ENCODE peak calls at places on chromosomes 7 and 10, in six cellular contexts. X is HCT116, G is neural progenitor cell, W is mammary epithelial cell, F is neuronal stem cell, I is endothelial cell of umbilical vein. Z is an unnamed sample.

GRCh38 chr10:122931088-122931958 is 20.9 kb downstream of the FAM24A start:
- DNase-seq in G (no peak), F (no peak), W (no peak), I (no peak), X (no peak), Z (no peak)

GRCh38 chr7:121109145-121109544 is 120.6 kb downstream of the CPED1 start:
- DNase-seq in X (no peak), F (peak), W (no peak), G (peak), I (no peak), Z (no peak)

GRCh38 chr7:69635572-69636190 is 37.4 kb downstream of the AUTS2 start:
- DNase-seq in F (no peak), W (no peak), I (no peak), G (no peak), X (no peak), Z (no peak)

GRCh38 chr10:125102216-125102615 is 58.1 kb downstream of the CTBP2 start:
- DNase-seq in W (peak), F (no peak), G (no peak), I (no peak), X (no peak), Z (no peak)

GRCh38 chr10:102119417-102120141 is 589 bp downstream of the LDB1 start:
- DNase-seq in F (peak), W (peak), X (peak), I (peak), G (peak), Z (peak)

GRCh38 chr10:96638696-96639095 is 51.9 kb upstream of the TM9SF3 start:
- DNase-seq in X (no peak), W (peak), I (no peak), G (no peak), F (no peak), Z (no peak)

GRCh38 chr7:2639994-2640830 is 8.4 kb downstream of the TTYH3 start:
- DNase-seq in W (peak), F (no peak), I (no peak), G (no peak), X (no peak), Z (no peak)

GRCh38 chr10:33129181-33129928 is 171.3 kb upstream of the ITGB1 start:
- DNase-seq in X (no peak), F (no peak), I (no peak), G (no peak), W (peak), Z (no peak)

GRCh38 chr7:123538189-123538714 is 3.9 kb upstream of the IQUB start:
- DNase-seq in W (peak), X (peak), F (no peak), I (peak), G (no peak), Z (no peak)

GRCh38 chr10:124220547-124220946 is 127.1 kb upstream of the CHST15 start:
- DNase-seq in W (no peak), G (no peak), I (no peak), X (no peak), F (no peak), Z (peak)

GRCh38 chr7:45482451-45482850 is 91.7 kb upstream of the ADCY1 start:
- DNase-seq in W (no peak), X (no peak), I (no peak), F (no peak), G (no peak), Z (no peak)

GRCh38 chr7:45479781-45480180 is 94.4 kb upstream of the ADCY1 start:
- DNase-seq in G (no peak), W (no peak), X (no peak), I (no peak), F (no peak), Z (no peak)

DNA sequence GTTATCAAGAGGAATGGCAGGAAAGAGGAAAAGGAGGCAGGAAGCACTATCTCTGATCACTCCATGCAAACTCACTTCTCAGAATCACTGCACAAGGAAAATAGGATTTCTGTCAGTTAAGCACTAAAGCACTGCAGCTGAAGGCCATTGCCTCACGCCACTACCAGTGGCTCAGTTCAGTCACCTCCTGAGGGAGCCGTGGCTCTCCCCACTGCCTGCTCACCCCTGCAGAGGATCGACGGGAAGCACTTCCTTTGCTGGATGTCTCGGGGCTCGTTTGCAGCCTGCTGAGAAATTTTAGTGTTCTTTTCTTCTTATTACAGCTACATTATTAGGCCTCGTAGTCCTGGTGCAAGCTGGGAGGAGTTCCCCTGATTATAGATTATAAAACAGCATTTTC is 90.1 kb upstream of the ADCY1 start:
- DNase-seq in W (no peak), F (no peak), G (no peak), I (no peak), X (no peak), Z (no peak)
- H2AFZ ChIP-seq in W (peak), F (peak), G (peak), I (no peak), X (no peak), Z (no peak)

DNA sequence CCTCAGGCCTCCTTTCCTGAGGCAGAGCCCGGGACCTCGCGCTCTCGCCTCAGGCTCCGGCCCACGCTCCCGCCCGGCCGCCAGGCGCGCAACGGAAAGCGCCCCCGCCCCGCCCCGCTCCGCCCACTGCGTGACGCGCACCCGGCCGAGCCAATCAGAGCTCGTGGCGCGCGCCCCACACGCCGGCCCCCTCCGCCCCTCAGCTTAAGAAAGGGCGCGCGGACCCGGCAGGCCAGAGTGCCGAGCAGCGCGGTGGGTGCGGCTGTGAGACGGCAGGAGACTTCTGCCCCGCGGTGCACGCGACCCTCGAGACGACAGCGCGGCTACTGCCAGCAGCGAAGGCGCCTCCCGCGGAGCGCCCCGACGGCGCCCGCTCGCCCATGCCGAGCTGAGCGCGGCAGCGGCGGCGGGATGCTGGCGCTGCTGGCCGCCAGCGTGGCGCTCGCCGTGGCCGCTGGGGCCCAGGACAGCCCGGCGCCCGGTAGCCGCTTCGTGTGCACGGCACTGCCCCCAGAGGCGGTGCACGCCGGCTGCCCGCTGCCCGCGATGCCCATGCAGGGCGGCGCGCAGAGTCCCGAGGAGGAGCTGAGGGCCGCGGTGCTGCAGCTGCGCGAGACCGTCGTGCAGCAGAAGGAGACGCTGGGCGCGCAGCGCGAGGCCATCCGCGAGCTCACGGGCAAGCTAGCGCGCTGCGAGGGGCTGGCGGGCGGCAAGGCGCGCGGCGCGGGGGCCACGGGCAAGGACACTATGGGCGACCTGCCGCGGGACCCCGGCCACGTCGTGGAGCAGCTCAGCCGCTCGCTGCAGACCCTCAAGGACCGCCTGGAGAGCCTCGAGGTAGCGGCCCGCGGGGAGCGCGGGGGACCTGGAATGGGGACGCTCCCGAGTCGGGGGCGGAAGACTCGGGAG is at the start of gene NPTX2:
- DNase-seq in G (peak), F (peak), I (no peak), W (peak), X (no peak), Z (no peak)
- H2AFZ ChIP-seq in G (peak), F (peak), I (no peak), W (no peak), X (no peak), Z (no peak)

GRCh38 chr10:44832595-44833390 is 78.3 kb upstream of the TMEM72 start:
- DNase-seq in X (no peak), I (no peak), W (no peak), F (no peak), G (no peak), Z (no peak)
- H2AFZ ChIP-seq in X (no peak), I (no peak), W (no peak), F (no peak), G (no peak), Z (no peak)

GRCh38 chr7:16982640-16983103 is 100.9 kb upstream of the AGR3 start:
- DNase-seq in X (peak), I (peak), G (peak), F (peak), W (peak), Z (peak)
- H2AFZ ChIP-seq in X (peak), I (peak), G (no peak), F (no peak), W (no peak), Z (no peak)

GRCh38 chr7:146366938-146367337 is 250.3 kb downstream of the CNTNAP2 start:
- DNase-seq in X (no peak), I (no peak), W (peak), G (no peak), F (no peak), Z (no peak)
- H2AFZ ChIP-seq in X (no peak), I (no peak), W (no peak), G (no peak), F (no peak), Z (no peak)

GRCh38 chr7:55554055-55554454 is 18.2 kb downstream of the VOPP1 start:
- DNase-seq in X (no peak), I (peak), G (no peak), W (no peak), F (no peak), Z (no peak)

GRCh38 chr7:55550010-55550409 is 22.3 kb downstream of the VOPP1 start:
- DNase-seq in G (no peak), W (no peak), X (peak), I (peak), F (no peak), Z (peak)

GRCh38 chr7:55553087-55553345 is 19.3 kb downstream of the VOPP1 start:
- DNase-seq in I (no peak), W (no peak), X (no peak), F (no peak), G (no peak), Z (no peak)

GRCh38 chr7:55550838-55551537 is 21.3 kb downstream of the VOPP1 start:
- DNase-seq in I (no peak), W (no peak), F (no peak), G (no peak), X (no peak), Z (no peak)

GRCh38 chr7:55552320-55553086 is 19.8 kb downstream of the VOPP1 start:
- DNase-seq in G (no peak), I (peak), F (no peak), W (no peak), X (no peak), Z (peak)
- H2AFZ ChIP-seq in G (no peak), I (no peak), F (no peak), W (no peak), X (no peak), Z (no peak)

DNA sequence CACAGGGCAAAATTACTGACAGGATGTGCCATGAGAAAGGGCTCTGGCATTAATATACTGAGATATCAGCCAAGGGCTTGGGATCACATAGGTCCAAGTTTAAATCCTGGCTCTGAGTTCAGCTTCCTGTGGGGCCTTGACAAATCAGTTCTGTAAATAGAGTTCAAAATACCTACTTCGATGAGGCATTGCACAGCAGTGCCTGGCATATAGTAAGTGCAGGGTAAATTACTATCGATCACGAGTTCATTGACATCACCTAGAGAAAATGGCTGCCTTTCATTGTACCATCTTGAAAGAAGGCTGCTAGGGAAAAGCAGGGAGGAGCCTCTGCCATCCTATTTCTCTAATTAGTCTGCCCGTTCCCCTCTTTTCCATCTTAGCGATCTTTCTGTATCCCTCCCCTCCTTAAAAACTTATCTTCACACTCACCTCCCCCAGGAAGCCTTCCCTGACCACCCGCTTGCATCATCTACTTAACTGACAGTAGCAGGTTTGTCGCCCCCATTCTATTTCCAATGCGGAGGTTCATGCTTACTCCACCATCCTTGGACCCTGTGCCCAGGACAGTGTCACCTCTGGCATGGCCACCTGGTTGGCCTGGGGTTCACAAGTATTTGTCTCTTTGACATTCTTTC is 124.5 kb downstream of the C10orf105 start:
- DNase-seq in X (no peak), G (no peak), I (no peak), F (no peak), W (no peak), Z (no peak)
- H2AFZ ChIP-seq in X (no peak), G (no peak), I (no peak), F (no peak), W (no peak), Z (no peak)

GRCh38 chr7:43201912-43202311 is 89.5 kb downstream of the HECW1 start:
- DNase-seq in G (no peak), F (no peak), W (peak), I (no peak), X (no peak), Z (no peak)

GRCh38 chr7:43199761-43200160 is 87.3 kb downstream of the HECW1 start:
- DNase-seq in I (peak), X (no peak), G (no peak), W (no peak), F (no peak), Z (no peak)

GRCh38 chr7:43208189-43208588 is 95.7 kb downstream of the HECW1 start:
- DNase-seq in W (no peak), I (no peak), F (no peak), G (no peak), X (no peak), Z (no peak)

GRCh38 chr7:43204081-43204480 is 91.6 kb downstream of the HECW1 start:
- DNase-seq in I (no peak), X (no peak), W (no peak), F (no peak), G (no peak), Z (no peak)

DNA sequence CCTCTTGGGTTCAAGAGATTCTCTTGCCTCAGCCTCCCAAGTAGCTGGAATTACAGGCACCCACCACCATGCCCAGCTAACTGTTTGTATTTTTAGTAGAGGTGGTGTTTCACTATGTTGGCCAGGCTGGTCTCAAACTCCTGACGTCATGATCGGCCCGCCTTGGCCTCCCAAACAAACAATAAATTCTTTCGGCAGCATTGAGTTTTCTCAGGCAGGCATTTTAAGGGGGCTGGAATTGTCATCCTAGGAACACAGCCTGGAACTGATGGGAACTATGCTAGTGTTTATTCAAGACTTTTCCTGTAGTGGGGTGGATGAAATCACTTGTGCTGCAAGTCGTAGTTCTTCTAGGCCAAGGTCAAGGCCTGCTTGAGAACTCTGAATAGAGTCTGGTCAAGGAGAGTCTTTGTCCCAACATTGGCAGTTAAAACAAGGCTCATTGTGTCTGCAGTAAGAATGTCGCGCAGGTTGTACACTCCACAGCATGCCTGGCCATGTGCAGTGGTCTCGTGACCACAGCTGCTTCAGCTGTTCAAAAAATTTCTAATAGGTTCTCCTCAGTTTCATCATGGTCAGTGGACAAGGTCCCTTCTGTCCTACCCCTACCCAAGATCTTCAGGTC is 92.8 kb downstream of the HECW1 start:
- DNase-seq in W (no peak), X (no peak), G (no peak), I (no peak), F (no peak), Z (no peak)
- H2AFZ ChIP-seq in W (no peak), X (no peak), G (no peak), I (no peak), F (no peak), Z (no peak)

DNA sequence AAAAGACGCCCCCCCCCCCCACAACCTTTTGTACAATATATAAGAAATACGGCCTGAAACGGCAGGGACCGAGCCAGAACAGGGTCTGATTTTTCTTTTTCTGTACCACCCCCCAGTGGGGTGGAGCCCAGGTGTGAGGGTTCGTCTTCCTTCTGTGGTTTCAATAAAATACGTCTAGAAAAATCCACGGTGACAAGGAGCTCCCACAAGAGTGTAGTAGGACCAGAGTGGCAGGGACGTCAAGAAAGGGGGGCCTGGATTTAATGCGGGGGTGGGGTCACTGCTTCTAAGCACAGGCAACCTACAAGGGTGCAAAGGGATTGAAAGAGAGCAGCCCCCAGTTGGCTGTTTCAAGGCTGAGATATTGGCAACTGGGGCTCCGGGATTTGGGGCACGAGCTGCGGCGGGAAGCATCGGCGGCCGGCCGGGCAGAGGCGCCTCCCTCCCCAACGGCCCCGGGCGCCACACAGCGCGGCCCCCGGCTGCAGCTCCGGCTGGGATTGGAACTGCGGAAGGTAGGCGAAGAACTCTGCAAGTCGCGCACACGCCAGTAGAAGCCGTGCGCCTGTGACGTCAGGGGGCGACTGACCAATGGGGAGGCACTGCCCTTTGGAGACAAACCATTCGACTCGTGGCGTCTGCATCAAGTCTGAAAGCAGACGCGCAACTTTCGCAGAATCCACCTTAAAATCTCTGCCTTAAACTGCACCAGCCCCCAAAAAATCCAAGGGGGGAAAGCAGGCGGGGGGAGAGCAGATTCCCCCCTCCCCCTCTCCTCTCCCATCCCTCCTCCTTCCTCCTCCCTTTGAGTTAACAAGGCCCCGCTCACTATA is at the start of gene DLX6:
- DNase-seq in I (no peak), F (peak), G (peak), W (peak), X (no peak), Z (peak)
- H2AFZ ChIP-seq in I (no peak), F (peak), G (no peak), W (peak), X (no peak), Z (peak)

DNA sequence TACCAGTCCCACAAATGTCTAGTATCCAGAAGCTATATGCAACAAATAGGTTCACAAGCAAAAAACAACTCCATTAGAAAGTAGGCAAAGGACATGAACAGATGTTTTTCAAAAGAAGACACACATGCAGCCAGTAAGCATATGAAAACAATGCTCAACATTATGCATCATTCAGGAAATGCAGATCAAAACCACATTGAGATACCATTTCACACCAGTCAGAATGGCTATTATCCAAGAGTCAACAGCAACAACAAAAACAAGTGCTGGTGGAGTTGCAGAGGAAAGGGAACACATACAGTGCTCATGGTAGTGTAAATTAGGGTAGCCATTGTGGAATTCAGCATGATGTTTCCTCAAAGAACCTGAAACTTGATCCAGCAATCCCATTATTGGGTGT is 218.2 kb upstream of the SEMA3D start:
- DNase-seq in I (no peak), X (no peak), G (no peak), W (no peak), F (no peak), Z (no peak)
- H2AFZ ChIP-seq in I (no peak), X (no peak), G (no peak), W (no peak), F (no peak), Z (no peak)